ENCODE peak calls at places on chromosomes 13 and 19, in five cellular contexts. G is HepG2, V is transverse colon, Z is HCT116, L is H1. B is an unnamed sample.

GRCh38 chr19:55115446-55116065 is 1.9 kb downstream of the PPP1R12C start:
- DNase-seq in G (no peak), V (no peak), L (no peak), Z (no peak), B (no peak)

GRCh38 chr13:74871671-74872070 is 610.3 kb downstream of the TBC1D4 start:
- DNase-seq in G (no peak), V (no peak), L (no peak), Z (no peak), B (no peak)

GRCh38 chr13:21034602-21035190 is 26.7 kb downstream of the LATS2 start:
- DNase-seq in V (no peak), G (no peak), Z (no peak), L (no peak), B (no peak)

GRCh38 chr19:18669524-18669817 is 14.0 kb upstream of the CRTC1 start:
- DNase-seq in V (no peak), G (no peak), L (no peak), Z (no peak), B (no peak)

GRCh38 chr19:34145741-34146202 is 26.5 kb upstream of the LSM14A start:
- DNase-seq in Z (peak), G (peak), V (peak), L (peak), B (no peak)

GRCh38 chr19:51196181-51196580 is 28.7 kb upstream of the CD33 start:
- DNase-seq in V (no peak), L (no peak), Z (no peak), G (no peak), B (no peak)

GRCh38 chr19:17794412-17794730 is 567 bp upstream of the B3GNT3 start:
- DNase-seq in Z (no peak), G (no peak), V (no peak), L (no peak), B (no peak)

GRCh38 chr13:75357576-75358295 is 124.2 kb downstream of the TBC1D4 start:
- DNase-seq in Z (peak), V (no peak), G (peak), L (peak), B (no peak)

GRCh38 chr19:9498183-9498902 is at the start of gene ZNF560:
- DNase-seq in Z (no peak), V (no peak), G (no peak), L (peak), B (no peak)

GRCh38 chr13:52161193-52161646 is 1.8 kb upstream of the NEK3 start:
- DNase-seq in Z (no peak), L (no peak), G (peak), V (no peak), B (no peak)

GRCh38 chr19:53424968-53425597 is 6.7 kb upstream of the ZNF761 start:
- DNase-seq in Z (no peak), G (peak), L (peak), V (peak), B (peak)

GRCh38 chr13:38866649-38867048 is 124.0 kb downstream of the STOML3 start:
- DNase-seq in L (no peak), Z (no peak), V (no peak), G (peak), B (no peak)

GRCh38 chr19:4380254-4380727 is 20.1 kb downstream of the SH3GL1 start:
- DNase-seq in G (no peak), V (no peak), L (no peak), Z (no peak), B (no peak)

GRCh38 chr19:10718205-10719196 is 622 bp downstream of the DNM2 start:
- DNase-seq in Z (no peak), V (peak), L (peak), G (no peak), B (no peak)

DNA sequence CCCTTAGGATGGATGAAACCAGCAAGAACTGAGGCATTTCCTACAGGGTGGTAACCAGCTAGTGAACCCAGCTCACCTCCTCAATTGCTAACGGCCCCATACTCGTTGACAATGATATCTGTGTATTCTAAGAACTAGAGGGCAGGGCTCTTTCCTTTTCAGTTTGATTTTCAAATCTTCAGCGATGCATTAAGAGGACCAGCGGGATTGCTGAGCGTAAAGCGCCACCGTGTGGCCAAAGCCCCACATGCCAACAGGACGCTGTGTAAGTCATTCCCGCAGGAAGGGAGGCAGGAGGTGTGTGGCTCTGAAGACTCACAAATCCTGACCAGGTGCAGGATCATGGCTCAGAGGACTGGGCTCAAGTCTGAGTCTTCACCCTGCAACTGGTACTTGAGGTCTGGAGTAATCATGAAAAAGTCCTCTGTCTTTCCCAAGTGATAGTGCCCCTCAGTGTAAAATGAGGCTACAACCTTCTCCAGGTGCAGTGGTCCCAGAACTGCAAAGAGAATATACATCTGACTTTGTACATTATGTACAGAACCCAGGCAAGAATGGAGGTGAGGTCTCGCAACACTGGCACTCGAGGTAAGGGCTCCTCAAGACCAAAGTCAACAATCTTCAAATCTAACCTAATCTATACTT is 40.9 kb downstream of the C13orf42 start:
- DNase-seq in V (peak), Z (peak), G (peak), L (peak), B (no peak)
- TF ChIP-seq POLR2AphosphoS5 in V (no peak), Z (no peak), G (no peak), L (no peak), B (no peak)

DNA sequence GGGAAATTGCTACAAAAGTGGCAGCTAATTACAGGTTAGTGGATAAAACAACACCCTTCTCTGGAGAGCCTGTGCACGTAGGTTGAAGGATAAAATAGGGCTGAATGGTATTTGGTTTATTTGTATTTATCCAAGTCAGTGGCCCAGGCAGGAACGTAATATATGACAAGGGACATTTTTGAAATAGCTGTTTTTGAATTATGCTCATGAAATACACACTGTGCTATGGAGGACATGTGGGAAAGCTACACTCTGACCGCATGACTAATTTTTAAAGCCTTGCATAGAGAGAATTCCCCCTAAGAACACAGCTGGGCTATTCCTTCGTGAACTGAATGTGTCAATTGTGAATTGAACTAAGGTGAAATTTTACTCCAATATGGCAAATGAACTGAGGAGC is 292.1 kb upstream of the MAB21L1 start:
- DNase-seq in Z (no peak), V (no peak), L (no peak), G (no peak), B (no peak)
- H3K27ac ChIP-seq in Z (no peak), V (no peak), L (no peak), G (no peak), B (no peak)

GRCh38 chr19:39207293-39207836 is 3.3 kb upstream of the SYCN start:
- DNase-seq in L (no peak), G (no peak), Z (no peak), V (no peak), B (no peak)

GRCh38 chr19:39208175-39208795 is 4.2 kb upstream of the SYCN start:
- DNase-seq in Z (no peak), G (no peak), L (no peak), V (no peak), B (no peak)

GRCh38 chr19:39206122-39206521 is 2.1 kb upstream of the SYCN start:
- DNase-seq in Z (no peak), G (no peak), L (no peak), V (no peak), B (no peak)

GRCh38 chr19:39211731-39212376 is 7.8 kb upstream of the SYCN start:
- DNase-seq in V (no peak), Z (peak), G (no peak), L (no peak), B (no peak)

GRCh38 chr19:39209196-39209595 is 5.1 kb upstream of the SYCN start:
- DNase-seq in V (no peak), Z (no peak), G (no peak), L (no peak), B (no peak)
- TF ChIP-seq POLR2AphosphoS5 in V (no peak), Z (no peak), G (no peak), L (no peak), B (no peak)

GRCh38 chr19:41219924-41220567 is 1.0 kb downstream of the AXL start:
- DNase-seq in V (peak), L (no peak), Z (no peak), G (no peak), B (no peak)

GRCh38 chr19:41218249-41218614 is 791 bp upstream of the AXL start:
- DNase-seq in V (no peak), Z (no peak), L (no peak), G (no peak), B (no peak)

GRCh38 chr19:41221514-41222205 is 2.6 kb downstream of the AXL start:
- DNase-seq in L (no peak), V (no peak), Z (no peak), G (no peak), B (no peak)

GRCh38 chr19:41217741-41218140 is 1.3 kb upstream of the AXL start:
- DNase-seq in Z (no peak), V (no peak), L (no peak), G (no peak), B (no peak)

GRCh38 chr19:41218615-41219507 is at the start of gene AXL:
- DNase-seq in L (peak), G (peak), Z (peak), V (peak), B (peak)
- H3K27ac ChIP-seq in L (peak), G (no peak), Z (peak), V (peak), B (peak)

GRCh38 chr19:16143399-16144215 is at the start of gene HSH2D:
- DNase-seq in L (peak), Z (peak), V (peak), G (peak), B (no peak)
- TF ChIP-seq POLR2AphosphoS5 in L (no peak), Z (peak), V (peak), G (peak), B (no peak)

DNA sequence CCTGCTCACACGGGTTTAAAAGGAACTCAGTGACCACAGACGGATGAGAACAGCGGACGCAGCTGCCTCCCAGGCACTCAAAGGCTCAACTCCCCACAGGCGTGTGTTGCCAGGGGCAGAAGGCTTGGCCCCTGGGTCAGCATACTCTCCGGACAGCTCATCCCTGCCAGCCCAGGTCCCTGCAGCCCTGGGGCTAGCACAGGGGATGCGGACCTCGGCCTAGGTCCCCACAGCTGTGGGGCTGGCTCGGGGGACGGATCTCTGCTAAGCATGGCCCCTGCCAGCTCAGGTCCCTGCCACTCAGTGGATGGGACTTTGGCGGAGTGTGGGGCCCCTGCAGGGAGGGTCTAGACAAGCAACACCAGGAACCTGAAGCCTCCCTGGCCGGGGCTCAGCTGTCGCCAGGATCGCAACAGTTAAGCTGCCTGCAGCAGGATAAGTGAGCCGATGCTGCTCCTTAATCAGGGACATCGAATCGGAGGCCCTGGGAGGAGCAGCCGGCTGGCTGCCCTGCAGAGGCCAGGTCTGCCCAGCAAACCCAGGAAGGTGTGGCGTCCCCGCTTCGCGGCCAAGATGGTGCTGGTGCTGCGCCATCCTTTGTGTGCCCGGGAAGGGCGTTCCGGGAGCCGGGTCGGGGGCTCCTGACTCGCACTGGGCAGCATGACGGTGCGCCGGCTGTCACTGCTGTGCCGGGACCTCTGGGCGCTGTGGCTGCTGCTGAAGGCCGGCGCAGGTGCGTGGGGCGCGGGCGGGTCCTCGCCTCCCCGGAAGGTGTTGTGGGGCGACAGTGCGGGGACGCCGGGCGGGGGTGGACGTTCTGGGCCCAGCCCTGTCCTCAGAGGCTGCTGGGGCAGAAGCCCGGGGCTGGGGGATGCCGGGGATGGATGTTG is 32.5 kb downstream of the MCF2L start:
- DNase-seq in G (peak), V (peak), Z (no peak), L (no peak), B (no peak)
- H3K27ac ChIP-seq in G (peak), V (peak), Z (no peak), L (no peak), B (no peak)

DNA sequence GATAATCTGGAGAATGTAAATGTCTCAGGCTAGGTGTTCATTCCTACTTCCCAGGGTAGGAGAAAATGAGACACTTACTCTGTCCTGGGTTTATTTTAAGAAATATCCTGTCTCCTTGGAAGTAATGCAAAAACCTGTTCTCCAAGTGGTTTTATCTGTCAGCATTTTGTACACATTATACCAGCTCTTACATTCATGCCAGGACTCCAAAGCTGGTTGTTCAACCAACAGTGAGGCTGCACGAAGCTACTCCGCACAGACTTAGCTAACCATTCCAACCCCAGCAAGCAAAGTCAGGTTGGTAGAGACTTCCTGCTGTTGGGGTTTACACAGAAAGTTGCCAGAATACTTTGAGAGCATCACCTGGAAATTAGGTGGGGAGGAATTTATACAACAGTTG is 55.6 kb downstream of the SLC7A1 start:
- DNase-seq in V (no peak), G (no peak), L (no peak), Z (no peak), B (no peak)
- TF ChIP-seq POLR2AphosphoS5 in V (no peak), G (no peak), L (no peak), Z (no peak), B (no peak)

GRCh38 chr19:16249826-16250434 is 52.2 kb downstream of the AP1M1 start:
- DNase-seq in Z (no peak), L (no peak), G (no peak), V (no peak), B (no peak)

GRCh38 chr19:16244091-16244490 is 46.4 kb downstream of the AP1M1 start:
- DNase-seq in L (no peak), G (no peak), Z (no peak), V (no peak), B (no peak)

GRCh38 chr19:16247353-16248182 is 49.9 kb downstream of the AP1M1 start:
- DNase-seq in L (peak), G (peak), Z (peak), V (peak), B (peak)

GRCh38 chr19:16252459-16253205 is 54.9 kb downstream of the AP1M1 start:
- DNase-seq in Z (no peak), V (peak), L (no peak), G (no peak), B (no peak)

DNA sequence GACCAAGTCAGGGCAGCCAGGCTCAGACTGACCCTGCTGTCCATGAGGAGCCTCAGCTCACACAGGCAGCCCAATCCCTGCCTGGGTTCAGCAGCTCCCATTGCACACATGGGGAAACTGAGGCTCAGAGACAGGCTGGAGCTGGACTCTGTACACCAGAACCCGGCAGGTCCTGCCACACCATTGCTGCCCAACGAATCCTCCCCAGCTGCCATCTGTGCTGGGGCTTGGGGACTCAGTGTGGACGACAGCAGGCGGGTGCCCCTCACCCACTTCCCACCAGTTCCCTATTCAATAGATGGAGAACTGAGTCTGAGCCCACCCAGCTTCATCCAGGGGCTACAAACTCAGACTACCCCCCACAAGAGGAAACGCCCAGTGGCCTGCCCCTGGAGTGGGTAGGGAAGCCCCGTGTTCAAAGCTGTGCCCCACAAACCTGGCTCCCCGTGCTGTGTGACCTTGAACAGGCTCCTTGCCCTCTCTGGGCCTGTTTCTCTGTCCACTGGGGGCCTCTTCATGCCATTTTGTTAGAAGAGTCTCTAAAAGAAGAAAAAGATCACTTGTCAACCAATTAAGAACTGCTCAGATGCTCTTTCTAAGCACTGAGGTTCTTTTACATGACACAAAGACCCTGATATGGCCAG is 50.8 kb downstream of the AP1M1 start:
- DNase-seq in L (no peak), G (no peak), Z (no peak), V (no peak), B (no peak)
- H3K27ac ChIP-seq in L (no peak), G (no peak), Z (no peak), V (no peak), B (no peak)

B was measured in esophagus muscularis mucosa.